ENCODE peak calls at places on chromosomes 1 and 21, in nine cellular contexts. N is cardiac muscle cell; F is HCT116; Y is right lobe of liver; X is psoas muscle; O is CD8-positive, alpha-beta T cell; U is Panc1; V is heart left ventricle; S is uterus. Q is an unnamed sample. For H3K9me3, the result is how much of the 10 kb centered on the place peaks cover.

GRCh38 chr1:47584249-47584648 is 146.4 kb downstream of the FOXD2 start:
- DNase-seq in N (no peak), F (no peak), Y (no peak), X (no peak), O (no peak), U (no peak), V (peak), S (no peak), Q (no peak)

GRCh38 chr1:167825419-167826079 is 88.4 kb downstream of the ADCY10 start:
- DNase-seq in N (no peak), F (no peak), Y (no peak), X (no peak), O (no peak), U (no peak), V (no peak), S (no peak), Q (no peak)

GRCh38 chr1:28860332-28861073 is 48.5 kb downstream of the OPRD1 start:
- DNase-seq in N (peak), F (no peak), Y (no peak), X (no peak), O (no peak), U (no peak), V (no peak), S (no peak), Q (no peak)

GRCh38 chr1:217133958-217134856 is 411.0 kb upstream of the ESRRG start:
- DNase-seq in N (peak), F (no peak), Y (no peak), X (no peak), O (no peak), U (no peak), V (no peak), S (no peak), Q (no peak)

GRCh38 chr1:15028117-15028516 is 125.4 kb upstream of the TMEM51 start:
- DNase-seq in N (peak), F (no peak), Y (no peak), X (peak), O (no peak), U (no peak), V (peak), S (peak), Q (peak)

GRCh38 chr1:226547754-226548191 is 791 bp upstream of the STUM start:
- DNase-seq in N (peak), F (peak), Y (peak), X (peak), O (peak), U (peak), V (peak), S (peak), Q (peak)

GRCh38 chr1:212718499-212718898 is 18.9 kb upstream of the BATF3 start:
- DNase-seq in N (peak), F (no peak), Y (no peak), X (no peak), O (no peak), U (no peak), V (no peak), S (no peak), Q (no peak)

GRCh38 chr1:998905-999796 is 746 bp downstream of the HES4 start:
- DNase-seq in N (peak), F (no peak), Y (peak), X (peak), O (no peak), U (no peak), V (peak), S (peak), Q (no peak)

GRCh38 chr1:29202053-29202452 is 20.4 kb upstream of the SRSF4 start:
- DNase-seq in N (no peak), F (no peak), Y (no peak), X (no peak), O (no peak), U (no peak), V (no peak), S (no peak), Q (no peak)

GRCh38 chr1:165857046-165857801 is 29.8 kb downstream of the UCK2 start:
- DNase-seq in N (no peak), F (no peak), Y (no peak), X (peak), O (no peak), U (no peak), V (no peak), S (no peak), Q (no peak)

GRCh38 chr1:229221106-229222019 is 49.5 kb upstream of the RAB4A start:
- DNase-seq in N (peak), F (no peak), Y (peak), X (no peak), O (no peak), U (peak), V (no peak), S (no peak), Q (peak)

GRCh38 chr1:204889681-204890373 is 19.2 kb downstream of the NFASC start:
- DNase-seq in N (peak), F (no peak), Y (no peak), X (no peak), O (no peak), U (no peak), V (no peak), S (no peak), Q (no peak)

GRCh38 chr1:107081102-107081501 is 24.6 kb downstream of the PRMT6 start:
- DNase-seq in N (no peak), F (no peak), Y (no peak), X (no peak), O (no peak), U (no peak), V (no peak), S (no peak), Q (no peak)

GRCh38 chr1:67713071-67713806 is 28.2 kb downstream of the GADD45A start:
- DNase-seq in N (peak), F (peak), Y (no peak), X (no peak), O (no peak), U (no peak), V (no peak), S (no peak), Q (peak)

GRCh38 chr1:44086722-44087474 is 31.7 kb upstream of the KLF17 start:
- DNase-seq in N (no peak), F (no peak), Y (no peak), X (no peak), O (no peak), U (no peak), V (no peak), S (no peak), Q (no peak)

GRCh38 chr1:30450148-30450817 is 273.1 kb downstream of the MATN1 start:
- DNase-seq in N (no peak), F (no peak), Y (no peak), X (no peak), O (no peak), U (no peak), V (no peak), S (no peak), Q (no peak)

GRCh38 chr1:205343431-205344009 is 13.2 kb downstream of the KLHDC8A start:
- DNase-seq in N (no peak), F (no peak), Y (no peak), X (no peak), O (no peak), U (no peak), V (no peak), S (no peak), Q (no peak)

GRCh38 chr1:2533356-2533755 is 3.3 kb upstream of the HES5 start:
- DNase-seq in N (no peak), F (no peak), Y (no peak), X (no peak), O (no peak), U (no peak), V (no peak), S (no peak), Q (peak)

GRCh38 chr1:11279630-11280029 is 6.6 kb downstream of the UBIAD1 start:
- DNase-seq in N (no peak), F (no peak), Y (no peak), X (no peak), O (no peak), U (no peak), V (no peak), S (no peak), Q (no peak)

GRCh38 chr1:37085393-37085792 is 51.1 kb upstream of the GRIK3 start:
- DNase-seq in N (no peak), F (no peak), Y (no peak), X (no peak), O (no peak), U (no peak), V (no peak), S (no peak), Q (no peak)

GRCh38 chr1:159964144-159964543 is 10.1 kb upstream of the SLAMF9 start:
- DNase-seq in N (no peak), F (no peak), Y (no peak), X (no peak), O (no peak), U (no peak), V (no peak), S (no peak), Q (no peak)

GRCh38 chr1:42136466-42136865 is 16.7 kb upstream of the GUCA2B start:
- DNase-seq in N (no peak), F (no peak), Y (no peak), X (no peak), O (no peak), U (no peak), V (no peak), S (no peak), Q (no peak)

GRCh38 chr1:223016890-223017289 is 126.2 kb downstream of the TLR5 start:
- DNase-seq in N (no peak), F (no peak), Y (no peak), X (no peak), O (no peak), U (no peak), V (no peak), S (no peak), Q (no peak)

GRCh38 chr1:54743416-54743815 is 20.9 kb downstream of the PARS2 start:
- DNase-seq in N (no peak), F (no peak), Y (no peak), X (no peak), O (no peak), U (no peak), V (peak), S (no peak), Q (no peak)

GRCh38 chr1:87872189-87872588 is 543.5 kb downstream of the LMO4 start:
- DNase-seq in N (no peak), F (no peak), Y (no peak), X (no peak), O (no peak), U (no peak), V (no peak), S (no peak), Q (no peak)

GRCh38 chr1:92972413-92973129 is 11.3 kb upstream of the DIPK1A start:
- DNase-seq in N (no peak), F (no peak), Y (no peak), X (no peak), O (no peak), U (no peak), V (no peak), S (no peak), Q (no peak)

GRCh38 chr1:161158316-161159016 is 834 bp upstream of the USP21 start:
- DNase-seq in N (no peak), F (no peak), Y (no peak), X (no peak), O (no peak), U (no peak), V (no peak), S (no peak), Q (no peak)

GRCh38 chr1:93080424-93080823 is 1.3 kb downstream of the MTF2 start:
- DNase-seq in N (peak), F (peak), Y (no peak), X (no peak), O (no peak), U (peak), V (no peak), S (no peak), Q (no peak)

GRCh38 chr1:221478050-221478949 is 263.6 kb downstream of the DUSP10 start:
- DNase-seq in N (peak), F (peak), Y (peak), X (peak), O (peak), U (peak), V (peak), S (peak), Q (peak)

GRCh38 chr1:41627491-41628280 is 143.2 kb upstream of the EDN2 start:
- DNase-seq in N (no peak), F (no peak), Y (no peak), X (no peak), O (no peak), U (no peak), V (no peak), S (no peak), Q (no peak)

GRCh38 chr1:198253668-198254067 is 96.9 kb downstream of the NEK7 start:
- DNase-seq in N (peak), F (no peak), Y (peak), X (no peak), O (no peak), U (no peak), V (no peak), S (no peak), Q (no peak)

GRCh38 chr1:11519629-11520031 is 40.7 kb downstream of the DISP3 start:
- DNase-seq in N (no peak), F (no peak), Y (no peak), X (no peak), O (no peak), U (no peak), V (no peak), S (no peak), Q (no peak)

GRCh38 chr1:248596615-248597014 is 885 bp downstream of the OR2T10 start:
- DNase-seq in N (no peak), F (no peak), Y (no peak), X (no peak), O (no peak), U (no peak), V (no peak), S (no peak), Q (no peak)
- H3K9me3 ChIP-seq in N (under half), F (under half), Y (under half), X (under half), O (under half), U (under half), V (under half), S (under half), Q (under half)

DNA sequence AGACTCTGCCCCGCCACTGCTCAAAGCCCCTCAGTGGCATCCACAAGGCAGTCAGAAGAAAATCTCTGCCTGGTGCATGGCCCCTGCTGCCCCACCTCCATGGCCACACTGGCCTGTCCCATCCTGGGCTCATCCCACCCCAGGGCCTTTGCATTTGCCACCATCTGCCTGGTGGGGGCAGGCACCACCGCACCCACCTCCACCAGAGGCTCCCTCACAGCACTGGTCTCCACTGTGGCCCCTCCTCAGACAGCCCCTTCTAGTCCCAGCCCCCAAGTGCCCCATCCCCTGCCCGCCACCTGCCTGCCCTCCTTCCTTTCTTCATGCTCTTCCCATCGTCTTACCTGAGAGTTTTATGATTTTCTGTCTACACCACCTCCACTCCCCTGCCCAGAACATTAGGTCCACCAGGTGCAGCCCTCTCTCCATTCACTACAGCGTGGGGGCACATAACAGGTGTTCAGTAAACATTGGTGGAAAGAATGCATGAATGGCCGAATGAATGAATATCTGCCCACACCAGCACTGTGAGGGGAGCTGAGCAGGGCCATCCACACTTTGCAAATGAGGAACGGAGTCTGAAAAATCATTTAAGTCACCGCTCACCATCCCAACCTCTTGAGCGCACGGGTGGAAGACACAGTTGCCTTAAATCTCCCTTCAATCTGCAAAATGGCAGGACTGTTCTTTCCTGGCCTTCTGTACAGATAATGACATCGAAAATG is 2.1 kb downstream of the PRDM15 start:
- DNase-seq in N (no peak), F (no peak), Y (no peak), X (no peak), O (no peak), U (no peak), V (no peak), S (no peak), Q (no peak)
- TF ChIP-seq CTCF in N (no peak), F (no peak), Y (no peak), X (no peak), O (no peak), U (no peak), V (no peak), S (no peak), Q (no peak)

DNA sequence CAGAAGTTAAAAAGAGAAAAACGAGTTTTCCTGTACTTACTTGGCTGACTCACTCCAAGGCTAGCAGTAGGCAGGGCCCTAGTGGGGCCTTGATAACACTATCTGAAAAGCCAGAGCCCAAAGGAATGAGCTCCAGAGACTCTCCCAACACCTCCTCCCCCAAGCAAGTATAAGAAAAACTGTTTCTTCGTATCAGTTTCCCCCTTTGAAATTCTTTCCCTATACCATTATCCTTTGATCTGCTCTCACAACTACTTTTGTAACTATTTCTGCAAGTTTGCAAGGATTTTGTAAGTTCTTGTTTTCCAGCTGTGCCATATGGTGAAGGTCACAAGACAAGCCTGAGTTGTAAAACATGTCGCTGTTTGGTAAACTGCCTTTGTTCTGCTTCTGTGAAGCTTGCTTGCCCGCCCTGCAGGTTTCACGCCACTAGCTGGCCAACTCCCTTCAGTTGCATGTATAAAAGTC is 36.5 kb upstream of the KCNJ15 start:
- DNase-seq in N (peak), F (no peak), Y (no peak), X (no peak), O (no peak), U (no peak), V (no peak), S (no peak), Q (no peak)
- H3K9me3 ChIP-seq in N (under half), F (under half), Y (under half), X (under half), O (under half), U (under half), V (under half), S (under half), Q (under half)

GRCh38 chr1:56404066-56404465 is 175.3 kb downstream of the PLPP3 start:
- DNase-seq in N (no peak), F (no peak), Y (no peak), X (no peak), O (no peak), U (no peak), V (no peak), S (no peak), Q (no peak)

GRCh38 chr1:56400526-56400925 is 178.8 kb downstream of the PLPP3 start:
- DNase-seq in N (no peak), F (no peak), Y (no peak), X (no peak), O (no peak), U (no peak), V (no peak), S (no peak), Q (no peak)

GRCh38 chr1:56399326-56400292 is 179.8 kb downstream of the PLPP3 start:
- DNase-seq in N (no peak), F (no peak), Y (no peak), X (no peak), O (no peak), U (no peak), V (no peak), S (no peak), Q (no peak)

GRCh38 chr1:56403321-56403720 is 176.0 kb downstream of the PLPP3 start:
- DNase-seq in N (no peak), F (no peak), Y (no peak), X (no peak), O (no peak), U (no peak), V (no peak), S (no peak), Q (no peak)

DNA sequence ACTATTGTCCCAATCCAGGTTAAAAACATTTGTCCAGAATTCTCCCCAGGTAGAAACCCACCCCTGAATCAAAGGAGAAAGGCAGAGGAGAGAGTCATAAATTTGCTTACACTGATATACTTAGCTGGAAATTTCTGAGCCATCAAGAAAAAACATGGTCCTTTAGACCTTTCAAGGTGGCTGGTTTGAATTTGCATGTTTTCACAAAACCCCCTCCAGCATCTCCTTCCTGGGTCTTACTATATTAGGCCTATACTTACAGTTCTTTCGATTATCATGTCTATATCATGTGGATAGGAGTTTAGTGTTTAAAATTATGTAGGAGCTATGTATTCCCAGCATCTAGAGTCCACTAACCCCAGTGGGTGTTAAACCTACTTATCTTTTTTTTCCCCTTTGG is 178.2 kb downstream of the PLPP3 start:
- DNase-seq in N (no peak), F (no peak), Y (no peak), X (no peak), O (no peak), U (no peak), V (no peak), S (no peak), Q (no peak)
- TF ChIP-seq CTCF in N (no peak), F (no peak), Y (no peak), X (no peak), O (no peak), U (no peak), V (no peak), S (no peak), Q (no peak)

GRCh38 chr21:36039861-36040260 is 20.5 kb downstream of the SETD4 start:
- DNase-seq in N (no peak), F (no peak), Y (no peak), X (no peak), O (no peak), U (no peak), V (no peak), S (no peak), Q (no peak)
- H3K9me3 ChIP-seq in N (under half), F (under half), Y (under half), X (under half), O (under half), U (under half), V (under half), S (under half), Q (under half)

DNA sequence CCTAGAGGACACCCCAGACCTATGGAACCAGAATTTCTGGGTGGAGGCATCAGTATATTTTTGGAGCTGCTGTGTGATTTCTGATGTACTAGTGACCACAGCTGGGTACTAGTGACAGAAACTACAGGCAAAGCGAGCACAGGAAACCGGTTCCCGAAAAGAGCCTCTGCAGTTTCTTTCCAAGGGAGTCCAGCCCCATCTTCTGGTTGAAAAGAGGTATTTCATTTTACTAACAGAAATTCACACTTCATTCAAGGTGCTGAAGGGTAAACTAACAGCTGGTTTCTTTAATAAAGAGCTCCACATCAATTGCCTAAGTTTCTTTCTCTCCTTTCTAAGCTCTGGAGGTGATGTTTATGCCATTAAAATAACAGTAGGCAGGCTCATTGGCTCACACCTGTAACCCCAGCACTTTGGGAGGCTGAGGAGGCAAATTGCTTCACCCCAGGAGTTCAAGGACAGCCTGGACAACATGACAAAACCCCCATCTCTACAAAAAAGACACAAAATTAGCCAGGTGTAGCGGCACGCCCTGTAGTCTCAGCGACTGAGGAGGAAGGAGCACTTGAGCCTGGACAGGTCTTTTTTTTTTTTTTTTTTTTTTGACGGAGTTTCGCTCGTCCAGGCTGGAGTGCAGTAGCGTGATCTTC is 22.0 kb downstream of the THAP3 start:
- DNase-seq in N (peak), F (peak), Y (no peak), X (no peak), O (no peak), U (no peak), V (peak), S (no peak), Q (peak)
- TF ChIP-seq CTCF in N (peak), F (peak), Y (peak), X (peak), O (peak), U (no peak), V (peak), S (peak), Q (peak)

GRCh38 chr1:62140666-62141065 is 54.0 kb upstream of the L1TD1 start:
- DNase-seq in N (no peak), F (no peak), Y (no peak), X (no peak), O (no peak), U (no peak), V (no peak), S (no peak), Q (no peak)
- H3K9me3 ChIP-seq in N (under half), F (under half), Y (under half), X (under half), O (under half), U (under half), V (under half), S (under half), Q (under half)